ENCODE peak calls at places on chromosomes 3 and 15, in five cellular contexts. X is endothelial cell of umbilical vein, S is HepG2, F is A549, Z is HCT116. A is an unnamed sample.
A peak's percentile ranks its signal among the peaks of the same experiment; 100 is the strongest.

GRCh38 chr3:54146383-54147239 is 24.3 kb downstream of the CACNA2D3 start:
- DNase-seq in X (no peak), S (peak; percentile 25), F (peak; percentile 27), Z (peak; percentile 4), A (peak; percentile 31)

GRCh38 chr15:78804391-78804792 is 6.9 kb downstream of the ADAMTS7 start:
- DNase-seq in X (no peak), S (no peak), F (no peak), Z (no peak), A (no peak)

GRCh38 chr3:33047842-33048834 is 48.8 kb downstream of the GLB1 start:
- DNase-seq in X (no peak), S (no peak), F (no peak), Z (no peak), A (no peak)

GRCh38 chr15:74383695-74384565 is 16.5 kb upstream of the CYP11A1 start:
- DNase-seq in X (no peak), S (no peak), F (no peak), Z (peak; percentile 57), A (no peak)

GRCh38 chr3:121152573-121152972 is 244.6 kb downstream of the STXBP5L start:
- DNase-seq in X (peak; percentile 23), S (peak; percentile 2), F (no peak), Z (peak; percentile 33), A (peak; percentile 7)

GRCh38 chr15:64443747-64444621 is 16.4 kb upstream of the ZNF609 start:
- DNase-seq in X (peak; percentile 93), S (peak; percentile 10), F (peak; percentile 83), Z (peak; percentile 81), A (no peak)

GRCh38 chr3:181710581-181711255 is 1.0 kb upstream of the SOX2 start:
- DNase-seq in X (no peak), S (no peak), F (no peak), Z (no peak), A (no peak)

GRCh38 chr3:68057637-68058320 is 403.4 kb upstream of the SUCLG2 start:
- DNase-seq in X (no peak), S (no peak), F (no peak), Z (no peak), A (peak; percentile 1)

GRCh38 chr3:66789584-66790237 is 208.4 kb upstream of the KBTBD8 start:
- DNase-seq in X (no peak), S (no peak), F (no peak), Z (no peak), A (no peak)

GRCh38 chr15:60535743-60536142 is 56.8 kb upstream of the ICE2 start:
- DNase-seq in X (no peak), S (no peak), F (no peak), Z (no peak), A (no peak)

GRCh38 chr15:51750942-51751686 is at the start of gene TMOD2:
- DNase-seq in X (no peak), S (no peak), F (peak; percentile 51), Z (no peak), A (peak; percentile 59)

GRCh38 chr3:86973440-86973839 is 17.5 kb downstream of the VGLL3 start:
- DNase-seq in X (no peak), S (no peak), F (no peak), Z (no peak), A (no peak)

GRCh38 chr3:157981819-157982218 is 124.4 kb downstream of the SHOX2 start:
- DNase-seq in X (no peak), S (no peak), F (no peak), Z (no peak), A (no peak)

GRCh38 chr15:75650908-75651809 is 3.4 kb downstream of the SNX33 start:
- DNase-seq in X (peak; percentile 63), S (peak; percentile 76), F (no peak), Z (no peak), A (peak; percentile 82)

GRCh38 chr3:19427417-19428149 is 279.3 kb downstream of the KCNH8 start:
- DNase-seq in X (no peak), S (no peak), F (no peak), Z (no peak), A (no peak)

GRCh38 chr3:55486857-55487375 is at the start of gene WNT5A:
- DNase-seq in X (peak; percentile 23), S (no peak), F (no peak), Z (no peak), A (no peak)

GRCh38 chr3:154132777-154133375 is 11.7 kb downstream of the ARHGEF26 start:
- DNase-seq in X (no peak), S (no peak), F (no peak), Z (no peak), A (peak; percentile 43)
- TF ChIP-seq MAX in X (no peak), S (no peak), F (no peak), Z (no peak), A (peak; percentile 23)

DNA sequence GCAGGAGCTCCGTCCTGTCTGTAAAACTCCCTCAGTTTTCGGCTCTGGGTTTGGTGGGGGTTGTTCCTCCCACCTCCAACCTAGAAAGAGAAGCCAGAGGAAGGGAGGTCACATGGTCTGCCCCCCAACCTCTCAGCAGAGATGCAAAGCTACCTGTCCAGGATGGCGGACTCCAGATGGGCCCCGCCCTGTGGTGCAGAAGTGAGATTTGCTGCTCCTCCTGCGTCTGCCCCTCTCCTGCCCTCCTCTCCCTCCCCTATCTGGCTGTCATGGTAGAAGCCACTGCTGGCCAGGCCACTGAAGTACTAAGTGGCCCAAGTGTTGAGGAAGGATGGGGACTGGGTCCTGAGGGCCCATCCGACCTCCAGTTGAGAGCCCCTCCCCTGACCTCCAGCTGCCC is 2.1 kb upstream of the SEMA3B start:
- DNase-seq in X (no peak), S (no peak), F (no peak), Z (no peak), A (no peak)
- H3K4me3 ChIP-seq in X (no peak overlapping the region), S (no peak overlapping the region), F (no peak overlapping the region), Z (peak overlapping the region; percentile 56), A (no peak overlapping the region)

GRCh38 chr3:15903164-15903563 is 105.4 kb upstream of the ANKRD28 start:
- DNase-seq in X (no peak), S (no peak), F (no peak), Z (no peak), A (no peak)

GRCh38 chr3:15903776-15904720 is 106.3 kb upstream of the ANKRD28 start:
- DNase-seq in X (no peak), S (no peak), F (no peak), Z (no peak), A (no peak)

GRCh38 chr3:15894382-15894781 is 96.6 kb upstream of the ANKRD28 start:
- DNase-seq in X (no peak), S (no peak), F (no peak), Z (no peak), A (no peak)

GRCh38 chr3:15896500-15896899 is 98.7 kb upstream of the ANKRD28 start:
- DNase-seq in X (no peak), S (no peak), F (no peak), Z (no peak), A (no peak)

GRCh38 chr3:15899438-15899837 is 101.7 kb upstream of the ANKRD28 start:
- DNase-seq in X (peak; percentile 7), S (no peak), F (no peak), Z (peak; percentile 40), A (peak; percentile 65)
- TF ChIP-seq POLR2A in X (no peak), S (no peak), F (no peak), Z (no peak), A (no peak)

GRCh38 chr15:87977907-87978306 is 278.6 kb downstream of the NTRK3 start:
- DNase-seq in X (no peak), S (no peak), F (no peak), Z (no peak), A (no peak)

GRCh38 chr15:87976552-87976951 is 280.0 kb downstream of the NTRK3 start:
- DNase-seq in X (no peak), S (no peak), F (no peak), Z (no peak), A (no peak)

GRCh38 chr15:87967951-87968350 is 288.6 kb downstream of the NTRK3 start:
- DNase-seq in X (no peak), S (no peak), F (no peak), Z (no peak), A (no peak)

GRCh38 chr15:87971076-87971475 is 285.5 kb downstream of the NTRK3 start:
- DNase-seq in X (no peak), S (no peak), F (no peak), Z (no peak), A (no peak)

GRCh38 chr15:87973456-87974215 is 282.9 kb downstream of the NTRK3 start:
- DNase-seq in X (no peak), S (no peak), F (no peak), Z (no peak), A (no peak)
- TF ChIP-seq MAX in X (no peak), S (no peak), F (no peak), Z (no peak), A (no peak)

GRCh38 chr3:37861540-37862051 is at the start of gene CTDSPL:
- DNase-seq in X (no peak), S (peak; percentile 21), F (peak; percentile 50), Z (no peak), A (peak; percentile 9)

GRCh38 chr3:37862219-37862711 is 585 bp downstream of the CTDSPL start:
- DNase-seq in X (no peak), S (no peak), F (peak; percentile 21), Z (no peak), A (no peak)

GRCh38 chr3:37858742-37859141 is 2.9 kb upstream of the CTDSPL start:
- DNase-seq in X (no peak), S (no peak), F (no peak), Z (no peak), A (no peak)

GRCh38 chr3:37859354-37859753 is 2.3 kb upstream of the CTDSPL start:
- DNase-seq in X (no peak), S (no peak), F (no peak), Z (no peak), A (no peak)

DNA sequence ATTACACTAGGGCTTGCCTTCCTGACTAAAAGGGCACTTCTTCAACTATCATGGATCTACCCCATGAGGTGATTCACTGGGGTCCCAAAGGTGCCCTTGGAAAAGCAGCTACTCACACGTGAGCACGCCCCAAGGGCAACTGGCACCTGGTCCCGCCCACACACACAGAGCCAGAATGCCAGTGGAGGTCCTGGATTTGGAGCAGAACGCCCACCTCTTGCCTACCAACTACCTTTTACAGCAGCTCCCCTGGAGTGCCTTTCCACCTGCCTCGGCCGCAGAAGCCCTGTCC is 1.8 kb upstream of the CTDSPL start:
- DNase-seq in X (no peak), S (no peak), F (no peak), Z (no peak), A (no peak)
- H3K4me3 ChIP-seq in X (no peak overlapping the region), S (no peak overlapping the region), F (no peak overlapping the region), Z (no peak overlapping the region), A (no peak overlapping the region)

A was measured in NB4.